ENCODE peak calls at places on chromosomes 4 and X, in eight cellular contexts. One of them, this sample, is unnamed.

GRCh38 chr4:140363558-140363957 is 9.9 kb upstream of the SCOC start:
- DNase-seq in GM06990: no peak
- DNase-seq in left ventricle myocardium inferior: no peak
- DNase-seq in esophagus muscularis mucosa: no peak
- DNase-seq in uterus: no peak
- DNase-seq in BE2C: no peak
- DNase-seq in H9: no peak
- DNase-seq in coronary artery: no peak
- DNase-seq in this sample: no peak

GRCh38 chr4:576991-577498 is 950 bp upstream of the TMEM271 start:
- DNase-seq in esophagus muscularis mucosa: no peak
- DNase-seq in left ventricle myocardium inferior: no peak
- DNase-seq in coronary artery: no peak
- DNase-seq in BE2C: no peak
- DNase-seq in GM06990: no peak
- DNase-seq in H9: no peak
- DNase-seq in uterus: no peak
- DNase-seq in this sample: no peak

GRCh38 chr4:17701146-17701859 is 80.1 kb downstream of the FAM184B start:
- DNase-seq in GM06990: no peak
- DNase-seq in BE2C: no peak
- DNase-seq in left ventricle myocardium inferior: no peak
- DNase-seq in H9: no peak
- DNase-seq in uterus: no peak
- DNase-seq in esophagus muscularis mucosa: peak
- DNase-seq in coronary artery: no peak
- DNase-seq in this sample: peak

GRCh38 chr4:84224522-84224921 is 274.6 kb downstream of the NKX6-1 start:
- DNase-seq in GM06990: no peak
- DNase-seq in uterus: no peak
- DNase-seq in BE2C: no peak
- DNase-seq in H9: no peak
- DNase-seq in left ventricle myocardium inferior: no peak
- DNase-seq in esophagus muscularis mucosa: no peak
- DNase-seq in coronary artery: no peak
- DNase-seq in this sample: no peak

GRCh38 chr4:53804719-53805118 is 213.4 kb upstream of the LNX1 start:
- DNase-seq in GM06990: peak
- DNase-seq in BE2C: peak
- DNase-seq in H9: peak
- DNase-seq in esophagus muscularis mucosa: no peak
- DNase-seq in coronary artery: no peak
- DNase-seq in left ventricle myocardium inferior: no peak
- DNase-seq in uterus: no peak
- DNase-seq in this sample: no peak

GRCh38 chrX:37646254-37646653 is 39.3 kb upstream of the XK start:
- DNase-seq in BE2C: no peak
- DNase-seq in H9: no peak
- DNase-seq in esophagus muscularis mucosa: no peak
- DNase-seq in uterus: no peak
- DNase-seq in GM06990: no peak
- DNase-seq in left ventricle myocardium inferior: no peak
- DNase-seq in coronary artery: no peak
- DNase-seq in this sample: no peak

GRCh38 chr4:119132306-119132705 is 3.3 kb upstream of the MYOZ2 start:
- DNase-seq in uterus: no peak
- DNase-seq in H9: no peak
- DNase-seq in coronary artery: no peak
- DNase-seq in GM06990: no peak
- DNase-seq in BE2C: no peak
- DNase-seq in esophagus muscularis mucosa: no peak
- DNase-seq in left ventricle myocardium inferior: no peak
- DNase-seq in this sample: no peak

GRCh38 chr4:128289523-128290158 is 2.0 kb upstream of the PGRMC2 start:
- DNase-seq in H9: no peak
- DNase-seq in esophagus muscularis mucosa: no peak
- DNase-seq in GM06990: no peak
- DNase-seq in left ventricle myocardium inferior: no peak
- DNase-seq in uterus: no peak
- DNase-seq in BE2C: no peak
- DNase-seq in coronary artery: no peak
- DNase-seq in this sample: no peak

GRCh38 chr4:98939892-98940298 is 11.0 kb upstream of the EIF4E start:
- DNase-seq in GM06990: no peak
- DNase-seq in H9: peak
- DNase-seq in esophagus muscularis mucosa: peak
- DNase-seq in BE2C: peak
- DNase-seq in coronary artery: no peak
- DNase-seq in uterus: no peak
- DNase-seq in left ventricle myocardium inferior: no peak
- DNase-seq in this sample: no peak

GRCh38 chr4:99790796-99791617 is 25.6 kb upstream of the DAPP1 start:
- DNase-seq in esophagus muscularis mucosa: no peak
- DNase-seq in GM06990: no peak
- DNase-seq in left ventricle myocardium inferior: no peak
- DNase-seq in BE2C: no peak
- DNase-seq in H9: no peak
- DNase-seq in coronary artery: no peak
- DNase-seq in uterus: no peak
- DNase-seq in this sample: no peak

GRCh38 chrX:69137371-69137881 is 27.8 kb downstream of the PJA1 start:
- DNase-seq in GM06990: no peak
- DNase-seq in H9: peak
- DNase-seq in coronary artery: no peak
- DNase-seq in uterus: peak
- DNase-seq in BE2C: peak
- DNase-seq in left ventricle myocardium inferior: no peak
- DNase-seq in esophagus muscularis mucosa: no peak
- DNase-seq in this sample: no peak

GRCh38 chr4:17680985-17681920 is 66.8 kb downstream of the MED28 start:
- DNase-seq in uterus: no peak
- DNase-seq in H9: no peak
- DNase-seq in GM06990: no peak
- DNase-seq in left ventricle myocardium inferior: no peak
- DNase-seq in BE2C: no peak
- DNase-seq in coronary artery: no peak
- DNase-seq in esophagus muscularis mucosa: no peak
- DNase-seq in this sample: no peak

GRCh38 chrX:72376124-72376523 is 70.4 kb upstream of the CITED1 start:
- DNase-seq in H9: no peak
- DNase-seq in coronary artery: no peak
- DNase-seq in left ventricle myocardium inferior: no peak
- DNase-seq in esophagus muscularis mucosa: no peak
- DNase-seq in BE2C: no peak
- DNase-seq in GM06990: no peak
- DNase-seq in uterus: no peak
- DNase-seq in this sample: no peak

GRCh38 chrX:54891573-54891972 is 29.1 kb upstream of the TRO start:
- DNase-seq in H9: no peak
- DNase-seq in coronary artery: no peak
- DNase-seq in GM06990: no peak
- DNase-seq in left ventricle myocardium inferior: no peak
- DNase-seq in esophagus muscularis mucosa: no peak
- DNase-seq in uterus: no peak
- DNase-seq in BE2C: peak
- DNase-seq in this sample: no peak

GRCh38 chr4:7161721-7162214 is 30.6 kb upstream of the SORCS2 start:
- DNase-seq in H9: peak
- DNase-seq in left ventricle myocardium inferior: no peak
- DNase-seq in GM06990: no peak
- DNase-seq in BE2C: no peak
- DNase-seq in esophagus muscularis mucosa: no peak
- DNase-seq in uterus: peak
- DNase-seq in coronary artery: peak
- DNase-seq in this sample: no peak

GRCh38 chr4:113499696-113500095 is 261.8 kb downstream of the CAMK2D start:
- DNase-seq in coronary artery: no peak
- DNase-seq in H9: no peak
- DNase-seq in esophagus muscularis mucosa: no peak
- DNase-seq in left ventricle myocardium inferior: no peak
- DNase-seq in GM06990: no peak
- DNase-seq in uterus: no peak
- DNase-seq in BE2C: no peak
- DNase-seq in this sample: no peak

GRCh38 chr4:10529256-10529890 is 72.1 kb upstream of the ZNF518B start:
- DNase-seq in left ventricle myocardium inferior: no peak
- DNase-seq in GM06990: no peak
- DNase-seq in BE2C: no peak
- DNase-seq in coronary artery: no peak
- DNase-seq in esophagus muscularis mucosa: no peak
- DNase-seq in uterus: no peak
- DNase-seq in H9: no peak
- DNase-seq in this sample: no peak

GRCh38 chrX:130091976-130092522 is 18.2 kb downstream of the ELF4 start:
- DNase-seq in esophagus muscularis mucosa: no peak
- DNase-seq in uterus: no peak
- DNase-seq in coronary artery: no peak
- DNase-seq in GM06990: peak
- DNase-seq in BE2C: no peak
- DNase-seq in H9: peak
- DNase-seq in left ventricle myocardium inferior: peak
- DNase-seq in this sample: no peak
- TF ChIP-seq CTCF in esophagus muscularis mucosa: no peak
- TF ChIP-seq CTCF in uterus: no peak
- TF ChIP-seq CTCF in coronary artery: no peak
- TF ChIP-seq CTCF in GM06990: peak
- TF ChIP-seq CTCF in BE2C: no peak
- TF ChIP-seq CTCF in H9: no peak
- TF ChIP-seq CTCF in left ventricle myocardium inferior: no peak
- TF ChIP-seq CTCF in this sample: no peak

DNA sequence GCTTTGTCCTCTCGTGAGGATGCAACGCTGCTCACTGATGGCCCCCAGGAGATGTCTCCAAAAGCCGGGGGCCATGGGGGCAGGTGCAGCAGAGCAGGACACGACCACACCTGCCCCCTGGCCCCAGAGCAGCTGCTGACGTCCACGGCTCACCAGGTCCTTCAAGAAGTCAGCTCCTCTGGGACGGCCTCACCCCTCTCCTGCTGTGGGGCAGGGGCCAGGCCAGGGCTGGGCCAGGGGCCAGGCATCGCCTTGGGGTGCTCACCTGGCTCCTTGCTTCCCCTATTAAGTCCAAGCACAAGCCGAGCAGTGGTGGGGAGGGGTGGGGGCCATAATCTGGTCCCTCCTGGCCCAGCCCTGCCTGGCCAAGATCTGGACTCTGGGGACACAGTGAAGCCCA is 28.6 kb upstream of the MXD4 start:
- DNase-seq in left ventricle myocardium inferior: no peak
- DNase-seq in GM06990: no peak
- DNase-seq in coronary artery: no peak
- DNase-seq in esophagus muscularis mucosa: no peak
- DNase-seq in H9: no peak
- DNase-seq in uterus: peak
- DNase-seq in BE2C: peak
- DNase-seq in this sample: no peak
- TF ChIP-seq CTCF in left ventricle myocardium inferior: no peak
- TF ChIP-seq CTCF in GM06990: no peak
- TF ChIP-seq CTCF in coronary artery: no peak
- TF ChIP-seq CTCF in esophagus muscularis mucosa: no peak
- TF ChIP-seq CTCF in H9: no peak
- TF ChIP-seq CTCF in uterus: no peak
- TF ChIP-seq CTCF in BE2C: no peak
- TF ChIP-seq CTCF in this sample: no peak

GRCh38 chrX:19332983-19333382 is 10.7 kb upstream of the PDHA1 start:
- DNase-seq in esophagus muscularis mucosa: no peak
- DNase-seq in uterus: peak
- DNase-seq in coronary artery: no peak
- DNase-seq in BE2C: peak
- DNase-seq in H9: peak
- DNase-seq in GM06990: no peak
- DNase-seq in left ventricle myocardium inferior: peak
- DNase-seq in this sample: peak

DNA sequence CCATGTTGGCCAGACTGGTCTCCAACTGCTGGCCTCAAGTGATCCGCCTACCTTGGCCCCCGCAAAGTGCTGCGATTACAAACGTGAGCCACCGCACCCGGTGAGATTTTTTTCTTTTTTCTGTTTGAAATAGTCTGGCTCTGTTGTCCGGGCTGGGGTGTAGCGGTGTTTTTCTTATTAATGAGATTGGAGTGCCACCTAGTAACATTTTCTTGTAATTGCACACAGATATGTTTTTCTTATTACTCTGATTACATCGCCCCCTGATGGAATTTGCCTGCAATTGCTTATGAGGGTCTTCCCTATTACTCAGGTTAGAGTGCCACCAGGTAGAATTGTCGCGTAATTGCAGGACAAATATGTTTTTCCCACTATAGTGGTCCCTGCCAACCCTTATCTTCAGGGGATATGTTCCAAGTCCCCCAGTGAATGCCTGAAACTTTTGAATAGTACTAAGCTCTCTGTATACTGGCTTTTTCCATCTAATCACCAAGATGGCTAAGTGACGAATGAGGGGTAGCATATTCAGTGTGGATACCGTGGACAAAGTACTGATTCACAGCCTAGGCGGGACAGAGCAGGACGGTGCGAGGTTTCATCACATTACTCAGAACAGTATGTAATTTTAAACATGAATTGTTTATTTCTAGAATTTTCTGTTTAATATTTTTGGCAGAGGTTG is 8.6 kb upstream of the PDHA1 start:
- DNase-seq in uterus: no peak
- DNase-seq in esophagus muscularis mucosa: no peak
- DNase-seq in BE2C: peak
- DNase-seq in H9: peak
- DNase-seq in left ventricle myocardium inferior: no peak
- DNase-seq in GM06990: peak
- DNase-seq in coronary artery: no peak
- DNase-seq in this sample: no peak
- TF ChIP-seq CTCF in uterus: no peak
- TF ChIP-seq CTCF in esophagus muscularis mucosa: no peak
- TF ChIP-seq CTCF in BE2C: peak
- TF ChIP-seq CTCF in H9: peak
- TF ChIP-seq CTCF in left ventricle myocardium inferior: no peak
- TF ChIP-seq CTCF in GM06990: peak
- TF ChIP-seq CTCF in coronary artery: no peak
- TF ChIP-seq CTCF in this sample: no peak

GRCh38 chr4:175252642-175253041 is 334.5 kb downstream of the ADAM29 start:
- DNase-seq in esophagus muscularis mucosa: no peak
- DNase-seq in coronary artery: no peak
- DNase-seq in BE2C: no peak
- DNase-seq in H9: peak
- DNase-seq in GM06990: no peak
- DNase-seq in left ventricle myocardium inferior: no peak
- DNase-seq in uterus: no peak
- DNase-seq in this sample: no peak

DNA sequence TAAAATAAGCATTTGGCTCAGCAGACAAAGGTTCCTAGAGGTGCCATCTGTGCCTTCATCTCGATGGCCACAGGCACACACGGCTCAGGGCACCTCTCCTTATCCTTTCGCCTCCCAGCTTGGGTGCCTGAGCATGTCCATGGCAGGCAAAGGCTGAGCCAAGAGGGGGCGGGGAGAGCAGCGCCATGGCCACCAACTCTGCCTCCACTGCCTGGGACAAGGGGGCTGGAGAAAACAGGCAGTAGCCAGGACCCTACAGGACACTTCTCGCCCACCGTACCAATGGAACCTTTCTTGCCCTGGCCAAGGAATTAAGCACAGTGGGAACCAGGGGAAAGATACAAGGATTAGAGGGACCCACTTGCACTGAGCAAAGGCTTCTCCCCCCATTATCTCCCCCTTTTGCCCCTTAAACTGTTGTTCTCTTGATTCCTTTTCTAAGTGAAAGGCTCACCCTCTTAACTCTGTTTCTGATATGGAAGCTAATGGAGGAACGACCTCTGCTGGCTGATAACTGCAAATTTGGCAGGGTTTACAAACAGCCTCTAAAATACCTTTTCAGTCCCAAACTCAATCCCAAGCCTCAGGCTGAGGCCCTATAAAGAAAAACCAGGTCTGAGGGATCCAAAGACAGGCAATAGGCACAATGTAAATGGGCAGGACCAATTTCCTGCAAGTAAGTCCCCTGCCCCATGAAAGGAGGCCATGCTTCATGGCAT is 335.2 kb downstream of the ADAM29 start:
- DNase-seq in left ventricle myocardium inferior: no peak
- DNase-seq in BE2C: no peak
- DNase-seq in esophagus muscularis mucosa: no peak
- DNase-seq in coronary artery: no peak
- DNase-seq in H9: peak
- DNase-seq in uterus: no peak
- DNase-seq in GM06990: no peak
- DNase-seq in this sample: peak
- TF ChIP-seq CTCF in left ventricle myocardium inferior: peak
- TF ChIP-seq CTCF in BE2C: peak
- TF ChIP-seq CTCF in esophagus muscularis mucosa: no peak
- TF ChIP-seq CTCF in coronary artery: no peak
- TF ChIP-seq CTCF in H9: peak
- TF ChIP-seq CTCF in uterus: no peak
- TF ChIP-seq CTCF in GM06990: peak
- TF ChIP-seq CTCF in this sample: peak